ENCODE peak calls at places on chromosomes 4 and X, in five cellular contexts. X, K, Q, R and L are unnamed samples.

GRCh38 chr4:125522992-125523391 is 208.2 kb downstream of the FAT4 start:
- DNase-seq in X (no peak), K (no peak), Q (no peak), R (no peak), L (no peak)

GRCh38 chr4:21726255-21726815 is 222.2 kb downstream of the KCNIP4 start:
- DNase-seq in X (no peak), K (no peak), Q (no peak), R (no peak), L (no peak)

GRCh38 chrX:56564921-56565861 is 1.8 kb downstream of the UBQLN2 start:
- DNase-seq in X (peak; percentile 20), K (no peak), Q (no peak), R (no peak), L (no peak)

GRCh38 chr4:56434599-56435000 is 815 bp downstream of the PPAT start:
- DNase-seq in X (no peak), K (no peak), Q (no peak), R (no peak), L (no peak)

GRCh38 chr4:2078584-2078983 is 19.5 kb downstream of the NAT8L start:
- DNase-seq in X (no peak), K (no peak), Q (no peak), R (no peak), L (no peak)

GRCh38 chr4:107276052-107276451 is 239.9 kb upstream of the DKK2 start:
- DNase-seq in X (no peak), K (no peak), Q (no peak), R (no peak), L (no peak)

GRCh38 chrX:135086197-135086854 is 34.0 kb downstream of the ETDB start:
- DNase-seq in X (peak; percentile 71), K (peak; percentile 20), Q (peak; percentile 16), R (no peak), L (peak; percentile 22)

GRCh38 chr4:90069151-90069550 is 58.0 kb upstream of the CCSER1 start:
- DNase-seq in X (no peak), K (no peak), Q (no peak), R (no peak), L (no peak)

GRCh38 chrX:40459576-40460158 is 121.1 kb upstream of the ATP6AP2 start:
- DNase-seq in X (no peak), K (no peak), Q (no peak), R (no peak), L (no peak)

GRCh38 chrX:11450354-11450753 is 157.1 kb downstream of the AMELX start:
- DNase-seq in X (no peak), K (no peak), Q (no peak), R (no peak), L (no peak)

GRCh38 chr4:10496200-10496599 is 39.0 kb upstream of the ZNF518B start:
- DNase-seq in X (no peak), K (no peak), Q (no peak), R (no peak), L (no peak)

GRCh38 chr4:180057891-180058643 is 2185.1 kb upstream of the TENM3 start:
- DNase-seq in X (no peak), K (no peak), Q (no peak), R (peak; percentile 33), L (no peak)

GRCh38 chr4:138863160-138863559 is 152.4 kb upstream of the NOCT start:
- DNase-seq in X (no peak), K (no peak), Q (no peak), R (no peak), L (no peak)

GRCh38 chr4:47120783-47121182 is 89.4 kb downstream of the GABRB1 start:
- DNase-seq in X (no peak), K (no peak), Q (peak; percentile 5), R (no peak), L (no peak)

GRCh38 chrX:17595456-17596035 is 141.7 kb upstream of the SCML1 start:
- DNase-seq in X (no peak), K (no peak), Q (no peak), R (no peak), L (no peak)

GRCh38 chrX:145821291-145821897 is 3.8 kb downstream of the SLITRK2 start:
- DNase-seq in X (no peak), K (no peak), Q (no peak), R (peak; percentile 19), L (no peak)

GRCh38 chrX:28651186-28651585 is 63.9 kb downstream of the IL1RAPL1 start:
- DNase-seq in X (no peak), K (no peak), Q (no peak), R (no peak), L (no peak)

GRCh38 chr4:110533940-110534339 is 58.0 kb downstream of the ENPEP start:
- DNase-seq in X (peak; percentile 54), K (no peak), Q (no peak), R (no peak), L (peak; percentile 84)

GRCh38 chr4:13615162-13615561 is 12.4 kb downstream of the BOD1L1 start:
- DNase-seq in X (peak; percentile 64), K (no peak), Q (no peak), R (no peak), L (no peak)

GRCh38 chrX:15864629-15865028 is 10.0 kb upstream of the AP1S2 start:
- DNase-seq in X (no peak), K (no peak), Q (no peak), R (no peak), L (no peak)

GRCh38 chr4:129145222-129145730 is 49.3 kb downstream of the C4orf33 start:
- DNase-seq in X (no peak), K (no peak), Q (no peak), R (no peak), L (no peak)

GRCh38 chr4:169971456-169972015 is 54.7 kb downstream of the MFAP3L start:
- DNase-seq in X (no peak), K (no peak), Q (no peak), R (no peak), L (no peak)

GRCh38 chr4:41234424-41234823 is 20.1 kb upstream of the APBB2 start:
- DNase-seq in X (no peak), K (no peak), Q (no peak), R (no peak), L (no peak)

GRCh38 chr4:140697709-140698560 is 58.2 kb downstream of the TBC1D9 start:
- DNase-seq in X (no peak), K (no peak), Q (no peak), R (no peak), L (no peak)

GRCh38 chr4:54683616-54684346 is 26.0 kb downstream of the KIT start:
- DNase-seq in X (peak; percentile 37), K (peak; percentile 24), Q (no peak), R (no peak), L (no peak)

GRCh38 chr4:100816646-100817045 is 298.8 kb upstream of the EMCN start:
- DNase-seq in X (no peak), K (no peak), Q (no peak), R (no peak), L (no peak)

GRCh38 chr4:140952709-140953108 is 180.6 kb downstream of the RNF150 start:
- DNase-seq in X (no peak), K (no peak), Q (no peak), R (no peak), L (no peak)

GRCh38 chr4:1492636-1493539 is 86.6 kb upstream of the NKX1-1 start:
- DNase-seq in X (no peak), K (no peak), Q (no peak), R (peak; percentile 11), L (no peak)

GRCh38 chrX:48957477-48957826 is at the start of gene OTUD5:
- DNase-seq in X (peak; percentile 79), K (peak; percentile 67), Q (peak; percentile 54), R (peak; percentile 64), L (no peak)

GRCh38 chr4:95552942-95553550 is 4.3 kb upstream of the UNC5C start:
- DNase-seq in X (no peak), K (no peak), Q (no peak), R (no peak), L (no peak)

GRCh38 chr4:95551653-95552052 is 2.9 kb upstream of the UNC5C start:
- DNase-seq in X (no peak), K (no peak), Q (no peak), R (no peak), L (no peak)

GRCh38 chr4:95549246-95550138 is 719 bp upstream of the UNC5C start:
- DNase-seq in X (no peak), K (no peak), Q (peak; percentile 55), R (peak; percentile 33), L (no peak)

GRCh38 chr4:95548738-95549245 is at the start of gene UNC5C:
- DNase-seq in X (no peak), K (no peak), Q (peak; percentile 83), R (peak; percentile 40), L (no peak)

GRCh38 chr4:95550566-95550965 is 1.8 kb upstream of the UNC5C start:
- DNase-seq in X (no peak), K (no peak), Q (no peak), R (no peak), L (no peak)
- H3K4me3 ChIP-seq in X (no peak overlapping the region), K (no peak overlapping the region), Q (peak overlapping the region; percentile 71), R (no peak overlapping the region), L (no peak overlapping the region)

GRCh38 chr4:60042231-60042652 is 1157.9 kb upstream of the ADGRL3 start:
- DNase-seq in X (no peak), K (no peak), Q (no peak), R (no peak), L (no peak)

GRCh38 chr4:60039908-60040307 is 1160.2 kb upstream of the ADGRL3 start:
- DNase-seq in X (no peak), K (no peak), Q (no peak), R (no peak), L (no peak)

GRCh38 chr4:60042941-60043340 is 1157.2 kb upstream of the ADGRL3 start:
- DNase-seq in X (no peak), K (no peak), Q (no peak), R (no peak), L (no peak)
- H3K4me3 ChIP-seq in X (no peak overlapping the region), K (no peak overlapping the region), Q (no peak overlapping the region), R (no peak overlapping the region), L (no peak overlapping the region)

GRCh38 chrX:9530848-9531274 is 66.0 kb downstream of the TBL1X start:
- DNase-seq in X (peak; percentile 73), K (peak; percentile 35), Q (peak; percentile 72), R (peak; percentile 72), L (peak; percentile 20)
- H3K4me3 ChIP-seq in X (peak overlapping the region; percentile 43), K (no peak overlapping the region), Q (no peak overlapping the region), R (no peak overlapping the region), L (no peak overlapping the region)

GRCh38 chrX:154304901-154305300 is 9.3 kb downstream of the TKTL1 start:
- DNase-seq in X (no peak), K (no peak), Q (no peak), R (no peak), L (no peak)
- H3K4me3 ChIP-seq in X (no peak overlapping the region), K (no peak overlapping the region), Q (no peak overlapping the region), R (no peak overlapping the region), L (no peak overlapping the region)

DNA sequence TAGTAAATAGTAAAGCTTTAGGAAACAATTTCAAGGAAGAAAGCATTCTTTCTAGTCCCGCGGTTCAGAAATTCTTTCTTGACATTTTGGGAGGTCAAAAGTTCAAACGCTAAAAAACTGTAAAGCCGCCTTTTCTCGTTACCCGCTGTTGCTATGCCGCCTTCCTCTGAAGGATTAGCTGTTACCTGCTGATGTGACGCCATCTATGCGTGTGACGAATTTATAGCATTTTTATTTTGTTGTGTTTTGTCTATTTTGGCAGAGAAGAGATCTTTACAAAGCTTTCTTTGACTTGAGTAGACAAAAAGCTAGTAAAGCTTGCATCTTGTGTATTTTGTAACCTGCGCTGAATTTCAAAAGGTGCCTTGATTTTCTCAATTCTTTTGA is 106.2 kb upstream of the STOX2 start:
- DNase-seq in X (no peak), K (no peak), Q (no peak), R (no peak), L (no peak)
- H3K4me3 ChIP-seq in X (no peak overlapping the region), K (peak overlapping the region; percentile 18), Q (peak overlapping the region; percentile 74), R (peak overlapping the region; percentile 26), L (peak overlapping the region; percentile 72)

GRCh38 chr4:5164221-5164912 is 113.1 kb downstream of the STK32B start:
- DNase-seq in X (no peak), K (no peak), Q (no peak), R (no peak), L (no peak)
- H3K4me3 ChIP-seq in X (no peak overlapping the region), K (no peak overlapping the region), Q (no peak overlapping the region), R (no peak overlapping the region), L (no peak overlapping the region)